ENCODE peak calls at places on chromosomes 1 and 21, in five cellular contexts. One of them, this sample, is unnamed.
A peak's percentile ranks its signal among the peaks of the same experiment; 100 is the strongest.

GRCh38 chr1:115911298-115911697 is 65.0 kb upstream of the SLC22A15 start:
- DNase-seq in IMR-90: no peak
- DNase-seq in neuronal stem cell: no peak
- DNase-seq in H1: no peak
- DNase-seq in H9: no peak
- DNase-seq in this sample: no peak

GRCh38 chr1:179108644-179109043 is 26.8 kb downstream of the TOR3A start:
- DNase-seq in IMR-90: no peak
- DNase-seq in neuronal stem cell: no peak
- DNase-seq in H1: no peak
- DNase-seq in H9: no peak
- DNase-seq in this sample: no peak

GRCh38 chr1:76925825-76926224 is 58.5 kb downstream of the ST6GALNAC5 start:
- DNase-seq in IMR-90: no peak
- DNase-seq in neuronal stem cell: no peak
- DNase-seq in H1: no peak
- DNase-seq in H9: no peak
- DNase-seq in this sample: no peak

GRCh38 chr1:20302093-20302471 is 11.4 kb downstream of the VWA5B1 start:
- DNase-seq in IMR-90: peak; percentile 30
- DNase-seq in neuronal stem cell: no peak
- DNase-seq in H1: no peak
- DNase-seq in H9: no peak
- DNase-seq in this sample: no peak

GRCh38 chr1:161192476-161193465 is 6.1 kb downstream of the ADAMTS4 start:
- DNase-seq in IMR-90: peak; percentile 65
- DNase-seq in neuronal stem cell: no peak
- DNase-seq in H1: peak; percentile 70
- DNase-seq in H9: peak; percentile 74
- DNase-seq in this sample: peak; percentile 77

GRCh38 chr1:54982739-54983138 is 2.3 kb downstream of the TMEM61 start:
- DNase-seq in IMR-90: no peak
- DNase-seq in neuronal stem cell: no peak
- DNase-seq in H1: no peak
- DNase-seq in H9: no peak
- DNase-seq in this sample: no peak

GRCh38 chr1:207261971-207262370 is 59.5 kb upstream of the CD55 start:
- DNase-seq in IMR-90: no peak
- DNase-seq in neuronal stem cell: no peak
- DNase-seq in H1: no peak
- DNase-seq in H9: no peak
- DNase-seq in this sample: no peak

GRCh38 chr1:200336111-200336845 is 73.6 kb downstream of the ZNF281 start:
- DNase-seq in IMR-90: peak; percentile 70
- DNase-seq in neuronal stem cell: no peak
- DNase-seq in H1: no peak
- DNase-seq in H9: no peak
- DNase-seq in this sample: peak; percentile 47

GRCh38 chr1:228034954-228035837 is 28.4 kb downstream of the WNT3A start:
- DNase-seq in IMR-90: no peak
- DNase-seq in neuronal stem cell: no peak
- DNase-seq in H1: peak; percentile 41
- DNase-seq in H9: peak; percentile 17
- DNase-seq in this sample: no peak

GRCh38 chr1:21340230-21340564 is 49.9 kb upstream of the ECE1 start:
- DNase-seq in IMR-90: no peak
- DNase-seq in neuronal stem cell: no peak
- DNase-seq in H1: no peak
- DNase-seq in H9: no peak
- DNase-seq in this sample: no peak

DNA sequence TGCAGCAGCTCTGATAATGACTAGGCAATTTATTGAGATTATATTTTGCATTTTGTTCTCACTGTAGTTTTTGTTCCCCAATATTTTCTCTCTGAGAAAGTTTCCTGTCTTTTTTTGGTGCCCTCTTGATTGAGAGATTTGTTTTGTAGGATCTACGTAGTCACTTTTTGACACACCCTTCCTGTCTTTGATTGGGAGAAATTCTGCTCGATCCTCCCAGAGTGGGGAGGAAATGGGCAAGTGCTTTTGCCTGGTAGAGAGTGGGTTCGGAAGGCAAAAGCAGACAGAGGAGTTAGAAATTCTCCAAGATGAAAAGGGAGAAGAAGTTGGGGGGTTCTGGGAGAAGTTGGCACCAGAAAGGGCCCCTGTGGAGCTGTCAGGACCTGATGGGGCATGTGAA is 42.1 kb upstream of the SYT6 start:
- DNase-seq in IMR-90: no peak
- DNase-seq in neuronal stem cell: no peak
- DNase-seq in H1: no peak
- DNase-seq in H9: no peak
- DNase-seq in this sample: no peak
- H3K23ac ChIP-seq in IMR-90: no peak overlapping the region
- H3K23ac ChIP-seq in neuronal stem cell: no peak overlapping the region
- H3K23ac ChIP-seq in H1: no peak overlapping the region
- H3K23ac ChIP-seq in H9: no peak overlapping the region
- H3K23ac ChIP-seq in this sample: no peak overlapping the region

DNA sequence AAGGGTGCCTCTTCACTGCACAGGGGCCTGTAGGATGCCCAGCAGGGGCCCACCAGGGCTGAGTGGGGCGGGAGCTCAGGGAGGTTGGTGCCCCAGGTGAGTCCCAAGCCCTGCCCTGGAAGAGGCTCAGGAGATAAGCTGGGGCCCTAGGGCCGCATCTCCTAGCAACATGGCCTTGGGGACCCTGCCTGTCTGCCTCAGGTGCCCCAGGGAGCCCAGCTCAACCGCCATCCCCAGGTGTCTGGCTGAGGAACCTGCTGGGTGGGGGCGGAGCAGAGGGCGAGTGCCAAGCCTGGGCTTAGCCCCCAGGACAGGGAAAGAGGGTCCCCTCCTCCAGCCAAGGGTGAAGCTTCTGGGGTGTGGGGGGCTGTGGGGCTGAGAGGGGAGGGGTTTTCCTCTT is 54.8 kb downstream of the FOXO6 start:
- DNase-seq in IMR-90: no peak
- DNase-seq in neuronal stem cell: no peak
- DNase-seq in H1: no peak
- DNase-seq in H9: no peak
- DNase-seq in this sample: no peak
- H4K91ac ChIP-seq in IMR-90: no peak overlapping the region
- H4K91ac ChIP-seq in neuronal stem cell: no peak overlapping the region
- H4K91ac ChIP-seq in H1: no peak overlapping the region
- H4K91ac ChIP-seq in H9: no peak overlapping the region
- H4K91ac ChIP-seq in this sample: no peak overlapping the region

GRCh38 chr1:182611787-182612186 is 7.6 kb upstream of the RGS16 start:
- DNase-seq in IMR-90: no peak
- DNase-seq in neuronal stem cell: peak; percentile 50
- DNase-seq in H1: no peak
- DNase-seq in H9: peak; percentile 71
- DNase-seq in this sample: no peak
- H3K23ac ChIP-seq in IMR-90: no peak overlapping the region
- H3K23ac ChIP-seq in neuronal stem cell: no peak overlapping the region
- H3K23ac ChIP-seq in H1: no peak overlapping the region
- H3K23ac ChIP-seq in H9: no peak overlapping the region
- H3K23ac ChIP-seq in this sample: no peak overlapping the region

GRCh38 chr21:31553926-31554325 is 105.6 kb upstream of the SOD1 start:
- DNase-seq in IMR-90: no peak
- DNase-seq in neuronal stem cell: no peak
- DNase-seq in H1: no peak
- DNase-seq in H9: no peak
- DNase-seq in this sample: no peak
- H4K91ac ChIP-seq in IMR-90: no peak overlapping the region
- H4K91ac ChIP-seq in neuronal stem cell: no peak overlapping the region
- H4K91ac ChIP-seq in H1: peak overlapping the region; percentile 53
- H4K91ac ChIP-seq in H9: peak overlapping the region; percentile 20
- H4K91ac ChIP-seq in this sample: no peak overlapping the region

This sample was measured in mesenchymal stem cell.